ENCODE peak calls at places on chromosomes 4 and X, in five cellular contexts. D is H1, I is sigmoid colon, E is ovary, A is stomach. R is an unnamed sample.

GRCh38 chr4:77994194-77994721 is 62.9 kb upstream of the FRAS1 start:
- DNase-seq in A (no peak), E (no peak), I (no peak), D (peak; percentile 57), R (no peak)

GRCh38 chr4:40573593-40574311 is 55.9 kb downstream of the RBM47 start:
- DNase-seq in E (no peak), A (no peak), D (no peak), I (no peak), R (no peak)

GRCh38 chr4:105361021-105361420 is 112.8 kb downstream of the PPA2 start:
- DNase-seq in E (no peak), D (no peak), A (no peak), I (no peak), R (no peak)

GRCh38 chr4:126404549-126404948 is 1089.8 kb downstream of the FAT4 start:
- DNase-seq in E (no peak), I (no peak), A (no peak), D (no peak), R (no peak)

GRCh38 chr4:41161355-41161754 is 53.0 kb downstream of the APBB2 start:
- DNase-seq in D (no peak), I (no peak), E (no peak), A (no peak), R (peak; percentile 79)

GRCh38 chr4:78599931-78600375 is 48.4 kb downstream of the ANXA3 start:
- DNase-seq in A (no peak), I (no peak), E (no peak), D (no peak), R (no peak)

GRCh38 chr4:1192091-1192492 is 19.7 kb upstream of the SPON2 start:
- DNase-seq in D (no peak), I (peak; percentile 97), E (peak; percentile 91), A (peak; percentile 91), R (no peak)

GRCh38 chr4:174259580-174259979 is 23.9 kb downstream of the FBXO8 start:
- DNase-seq in D (no peak), E (no peak), A (no peak), I (no peak), R (no peak)

GRCh38 chrX:151402719-151403390 is 5.8 kb downstream of the VMA21 start:
- DNase-seq in I (peak; percentile 81), D (no peak), E (no peak), A (peak; percentile 54), R (no peak)

GRCh38 chrX:26788402-26788998 is 572.5 kb downstream of the MAGEB5 start:
- DNase-seq in E (no peak), I (no peak), A (no peak), D (no peak), R (no peak)

GRCh38 chr4:105189855-105190650 is 43.4 kb downstream of the TET2 start:
- DNase-seq in E (no peak), I (no peak), D (no peak), A (no peak), R (no peak)

GRCh38 chrX:1587161-1587560 is 4.2 kb upstream of the AKAP17A start:
- DNase-seq in I (no peak), E (no peak), A (peak; percentile 16), D (peak; percentile 30), R (peak; percentile 12)

GRCh38 chr4:7877131-7877530 is 62.5 kb downstream of the AFAP1 start:
- DNase-seq in E (no peak), D (no peak), I (peak; percentile 50), A (no peak), R (no peak)

GRCh38 chr4:140330311-140330900 is 43.0 kb upstream of the SCOC start:
- DNase-seq in A (no peak), E (no peak), I (no peak), D (no peak), R (no peak)

GRCh38 chr4:134276476-134276875 is 74.9 kb upstream of the PABPC4L start:
- DNase-seq in A (no peak), E (no peak), I (no peak), D (no peak), R (no peak)

GRCh38 chrX:53190363-53190960 is 34.5 kb downstream of the KDM5C start:
- DNase-seq in A (no peak), E (no peak), I (no peak), D (peak; percentile 58), R (no peak)

GRCh38 chr4:7547368-7548040 is 112.8 kb upstream of the PSAPL1 start:
- DNase-seq in I (no peak), E (no peak), A (no peak), D (no peak), R (no peak)

GRCh38 chrX:68889244-68889643 is 60.4 kb downstream of the EFNB1 start:
- DNase-seq in A (no peak), I (no peak), E (no peak), D (no peak), R (no peak)

GRCh38 chr4:85995361-85995760 is 364.5 kb downstream of the MAPK10 start:
- DNase-seq in E (no peak), A (no peak), I (no peak), D (no peak), R (no peak)

GRCh38 chr4:121654738-121655137 is 42.0 kb downstream of the ANXA5 start:
- DNase-seq in E (no peak), I (no peak), D (no peak), A (no peak), R (no peak)

GRCh38 chrX:9379697-9380551 is 84.9 kb upstream of the TBL1X start:
- DNase-seq in A (no peak), I (no peak), D (no peak), E (no peak), R (no peak)

GRCh38 chrX:1181131-1181530 is 31.3 kb downstream of the CRLF2 start:
- DNase-seq in E (no peak), D (peak; percentile 31), A (no peak), I (no peak), R (peak; percentile 47)

GRCh38 chr4:123659262-123659661 is 262.7 kb downstream of the SPRY1 start:
- DNase-seq in D (no peak), A (no peak), E (no peak), I (no peak), R (no peak)
- TF ChIP-seq EP300 in D (no peak), A (no peak), E (no peak), I (no peak), R (no peak)

DNA sequence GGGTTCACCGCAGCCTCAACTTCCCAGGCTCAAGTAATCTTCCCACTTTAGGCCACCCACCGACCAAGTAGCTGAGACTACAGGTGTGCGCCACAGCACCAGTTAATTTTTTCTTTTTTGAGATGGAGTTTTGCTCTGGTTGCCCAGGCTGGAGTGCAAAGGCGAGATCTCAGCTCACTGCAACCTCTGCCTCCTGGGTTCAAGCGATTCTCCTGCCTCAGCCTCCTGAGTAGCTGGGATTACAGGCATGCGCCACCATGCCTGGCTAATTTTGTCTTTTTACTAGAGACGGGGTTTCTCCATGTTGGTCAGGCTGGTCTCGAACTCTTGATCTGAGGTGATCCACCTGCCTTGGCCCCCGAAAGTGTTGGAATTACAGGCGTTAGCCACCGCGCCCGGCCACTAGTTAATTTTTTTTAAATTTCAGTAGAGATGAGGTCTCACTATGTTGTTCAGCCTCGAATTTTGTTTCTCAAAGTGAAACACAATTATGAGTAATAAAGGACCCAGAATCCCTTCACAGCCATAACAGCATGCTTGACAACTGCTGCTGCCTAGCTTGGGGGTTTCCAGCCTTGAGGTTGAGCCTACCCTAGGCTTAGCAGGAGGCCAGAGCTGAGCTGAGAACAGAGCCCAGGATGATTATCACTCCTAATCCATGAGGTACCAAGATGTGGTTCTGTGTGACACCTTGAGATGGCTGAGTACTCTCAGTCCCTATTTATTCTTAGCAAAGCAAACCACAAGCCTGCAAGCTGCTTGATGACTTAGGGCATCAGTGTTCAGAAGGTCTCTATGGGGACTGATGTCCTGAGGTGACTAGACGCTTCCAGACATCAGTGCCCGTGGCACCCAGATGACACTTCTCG is 41.6 kb upstream of the NKRF start:
- DNase-seq in I (no peak), E (no peak), A (no peak), D (no peak), R (no peak)
- H3K4me1 ChIP-seq in I (no peaks in the 10 kb centered on the region), E (no peaks in the 10 kb centered on the region), A (no peaks in the 10 kb centered on the region), D (no peaks in the 10 kb centered on the region), R (no peaks in the 10 kb centered on the region)

GRCh38 chr4:53713767-53714166 is 122.5 kb upstream of the LNX1 start:
- DNase-seq in E (no peak), D (no peak), A (no peak), I (no peak), R (no peak)

GRCh38 chr4:53716471-53717063 is 125.3 kb upstream of the LNX1 start:
- DNase-seq in E (no peak), I (no peak), D (no peak), A (no peak), R (no peak)

GRCh38 chr4:53713296-53713695 is 122.0 kb upstream of the LNX1 start:
- DNase-seq in E (no peak), D (no peak), A (no peak), I (no peak), R (no peak)

GRCh38 chr4:53716011-53716410 is 124.7 kb upstream of the LNX1 start:
- DNase-seq in D (no peak), E (no peak), I (no peak), A (no peak), R (peak; percentile 39)

GRCh38 chr4:53714377-53715140 is 123.3 kb upstream of the LNX1 start:
- DNase-seq in A (no peak), D (no peak), E (no peak), I (no peak), R (no peak)
- TF ChIP-seq EP300 in A (no peak), D (no peak), E (no peak), I (no peak), R (no peak)

DNA sequence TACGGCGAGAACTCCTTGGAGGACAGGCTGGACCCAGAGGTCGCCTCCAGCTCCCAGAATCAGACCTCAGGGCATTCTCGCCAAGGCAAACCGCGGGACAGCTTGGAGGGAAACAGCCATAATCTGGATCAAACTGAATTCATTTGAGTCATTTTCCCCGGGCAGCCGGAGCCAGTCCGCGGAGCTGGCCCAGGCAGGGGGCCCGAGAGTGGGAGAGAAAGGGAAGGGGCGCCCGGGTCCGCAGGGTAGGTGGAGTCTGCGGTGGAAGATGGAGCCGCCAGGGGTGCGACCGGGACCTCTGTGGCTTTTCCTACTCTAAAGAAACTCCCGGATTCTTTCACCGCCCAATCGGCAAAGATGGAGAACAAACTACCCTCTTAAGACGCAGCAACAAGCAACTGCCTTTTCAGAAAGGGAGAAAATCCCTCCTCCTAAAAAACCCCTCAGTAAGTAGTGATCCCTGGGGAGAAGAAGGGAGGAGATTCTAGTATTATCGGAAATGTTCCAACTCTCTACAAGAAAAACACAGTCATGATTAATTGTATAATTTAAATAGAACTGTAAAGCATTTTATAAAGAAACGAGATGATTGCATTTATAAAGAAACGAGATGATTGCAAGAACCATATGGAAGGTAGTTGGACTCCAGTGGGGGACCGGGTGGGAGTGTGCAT is 5.1 kb downstream of the NKX3-2 start:
- DNase-seq in E (no peak), A (no peak), D (peak; percentile 56), I (peak; percentile 64), R (no peak)
- H3K4me1 ChIP-seq in E (peaks cover 10% of the 10 kb centered on the region), A (peaks cover 78% of the 10 kb centered on the region), D (peaks cover 16% of the 10 kb centered on the region), I (peaks cover 55% of the 10 kb centered on the region), R (peaks cover 33% of the 10 kb centered on the region)

GRCh38 chrX:17495052-17495451 is 120.1 kb downstream of the NHS start:
- DNase-seq in A (no peak), I (no peak), D (no peak), E (no peak), R (no peak)
- TF ChIP-seq EP300 in A (no peak), I (no peak), D (no peak), E (no peak), R (no peak)

DNA sequence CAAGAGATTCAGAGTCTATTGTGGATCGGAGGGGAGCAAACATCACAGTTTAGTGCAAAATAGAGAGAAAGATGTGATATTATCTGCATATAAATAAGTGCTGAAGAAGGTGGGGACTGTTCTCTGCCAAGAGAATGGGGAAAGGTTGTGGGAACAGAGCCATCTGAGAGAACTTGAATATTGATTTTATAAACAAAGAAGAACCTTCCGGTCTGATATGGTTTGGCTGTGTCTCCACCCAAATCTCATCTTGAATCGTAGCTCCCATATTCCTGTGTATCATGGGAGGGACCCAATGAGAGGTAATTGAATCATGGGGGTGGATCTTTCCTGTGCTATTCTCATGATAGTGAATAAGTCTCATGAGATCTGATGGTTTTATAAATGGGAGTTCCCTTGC is 30.1 kb downstream of the CXCL1 start:
- DNase-seq in A (no peak), D (no peak), I (no peak), E (no peak), R (no peak)
- H3K4me1 ChIP-seq in A (no peaks in the 10 kb centered on the region), D (no peaks in the 10 kb centered on the region), I (no peaks in the 10 kb centered on the region), E (no peaks in the 10 kb centered on the region), R (no peaks in the 10 kb centered on the region)